ENCODE peak calls at places on chromosomes 7 and 10, in eight cellular contexts. S, F, E, H, A, T, I and L are unnamed samples.

GRCh38 chr7:37432240-37432917 is 16.3 kb downstream of the ELMO1 start:
- DNase-seq in S (no peak), F (no peak), E (no peak), H (no peak), A (no peak), T (no peak), I (no peak), L (peak)

GRCh38 chr10:78947733-78948132 is 121.0 kb upstream of the ZMIZ1 start:
- DNase-seq in S (no peak), F (no peak), E (no peak), H (no peak), A (no peak), T (no peak), I (no peak), L (no peak)

GRCh38 chr7:151008511-151009323 is 15.6 kb downstream of the ATG9B start:
- DNase-seq in S (peak), F (no peak), E (no peak), H (peak), A (no peak), T (peak), I (peak), L (peak)

GRCh38 chr7:107689553-107689952 is 28.9 kb downstream of the SLC26A4 start:
- DNase-seq in S (no peak), F (no peak), E (no peak), H (no peak), A (no peak), T (no peak), I (no peak), L (no peak)

GRCh38 chr7:75891815-75892411 is 13.1 kb downstream of the RHBDD2 start:
- DNase-seq in S (no peak), F (no peak), E (no peak), H (no peak), A (no peak), T (no peak), I (no peak), L (no peak)

GRCh38 chr7:3289996-3290395 is 11.1 kb upstream of the SDK1 start:
- DNase-seq in S (no peak), F (no peak), E (no peak), H (no peak), A (no peak), T (no peak), I (no peak), L (no peak)

GRCh38 chr7:76423666-76424412 is 911 bp upstream of the ZP3 start:
- DNase-seq in S (no peak), F (no peak), E (no peak), H (no peak), A (no peak), T (no peak), I (no peak), L (no peak)

GRCh38 chr7:45160374-45160773 is 2.8 kb downstream of the RAMP3 start:
- DNase-seq in S (no peak), F (no peak), E (no peak), H (no peak), A (peak), T (no peak), I (no peak), L (no peak)

GRCh38 chr7:4249241-4249640 is 432.9 kb upstream of the FOXK1 start:
- DNase-seq in S (no peak), F (no peak), E (no peak), H (no peak), A (no peak), T (no peak), I (no peak), L (no peak)